ENCODE peak calls at places on chromosomes 13 and 19, in eight cellular contexts. B is psoas muscle, I is ascending aorta, Q is pancreas, E is left lung, L is hepatocyte, Z is tibial artery, M is fibroblast of lung. P is an unnamed sample.
A peak's percentile ranks its signal among the peaks of the same experiment; 100 is the strongest.

GRCh38 chr13:19961924-19962323 is 3.4 kb downstream of the ZMYM2 start:
- DNase-seq in B (no peak), I (no peak), Q (no peak), E (no peak), L (no peak), Z (no peak), M (no peak), P (no peak)

GRCh38 chr19:42528354-42529247 is at the start of gene CEACAM1:
- DNase-seq in B (no peak), I (no peak), Q (no peak), E (peak; percentile 85), L (peak; percentile 79), Z (no peak), M (no peak), P (peak; percentile 86)

GRCh38 chr13:26601669-26602068 is 44.2 kb downstream of the WASF3 start:
- DNase-seq in B (no peak), I (no peak), Q (no peak), E (no peak), L (no peak), Z (no peak), M (peak; percentile 22), P (no peak)

GRCh38 chr19:18710986-18711751 is 27.7 kb downstream of the CRTC1 start:
- DNase-seq in B (peak; percentile 77), I (no peak), Q (peak; percentile 36), E (no peak), L (no peak), Z (peak; percentile 81), M (peak; percentile 87), P (no peak)

GRCh38 chr13:37791699-37792098 is 77.9 kb downstream of the TRPC4 start:
- DNase-seq in B (no peak), I (no peak), Q (no peak), E (no peak), L (no peak), Z (no peak), M (no peak), P (no peak)

GRCh38 chr19:3453840-3454239 is 26.5 kb downstream of the SMIM24 start:
- DNase-seq in B (peak; percentile 64), I (no peak), Q (no peak), E (no peak), L (no peak), Z (no peak), M (no peak), P (no peak)

GRCh38 chr13:99258210-99258860 is at the start of gene GPR18:
- DNase-seq in B (no peak), I (no peak), Q (no peak), E (no peak), L (no peak), Z (no peak), M (peak; percentile 12), P (no peak)

GRCh38 chr13:47121092-47121763 is 224.4 kb upstream of the HTR2A start:
- DNase-seq in B (no peak), I (no peak), Q (no peak), E (no peak), L (no peak), Z (no peak), M (no peak), P (no peak)

GRCh38 chr13:31008400-31009115 is 76.1 kb downstream of the TEX26 start:
- DNase-seq in B (no peak), I (no peak), Q (no peak), E (no peak), L (no peak), Z (no peak), M (no peak), P (no peak)

DNA sequence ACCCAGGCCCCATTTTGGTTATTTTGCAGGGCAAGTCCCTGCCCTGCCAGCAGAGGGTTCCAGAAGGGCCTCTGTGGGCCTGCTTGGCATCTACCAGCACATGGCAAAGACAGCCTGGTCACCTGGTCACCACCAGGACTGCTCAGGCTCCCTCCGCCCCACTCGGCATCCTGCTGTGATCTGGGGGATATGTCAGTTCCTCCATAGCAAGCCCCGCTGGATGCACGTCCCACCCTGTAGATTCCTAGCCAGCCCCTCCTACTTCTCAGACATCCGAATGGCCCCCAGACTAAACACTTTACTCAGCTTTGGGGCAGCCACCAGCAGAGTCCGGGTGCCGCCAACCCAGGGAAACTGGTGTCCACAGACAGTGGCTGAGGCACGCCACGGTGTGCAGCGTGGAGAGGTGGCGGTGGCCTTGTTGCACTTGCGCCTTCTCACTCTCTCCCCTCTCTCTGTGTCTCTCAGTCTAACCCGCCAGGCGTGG is 31.8 kb upstream of the USE1 start:
- DNase-seq in B (no peak), I (no peak), Q (no peak), E (no peak), L (no peak), Z (no peak), M (no peak), P (no peak)
- H3K36me3 ChIP-seq in B (peaks cover 47% of the 10 kb centered on the region), I (peaks cover 79% of the 10 kb centered on the region), Q (no peaks in the 10 kb centered on the region), E (no peaks in the 10 kb centered on the region), L (no peaks in the 10 kb centered on the region), Z (peaks cover 99% of the 10 kb centered on the region), M (peaks cover 32% of the 10 kb centered on the region), P (no peaks in the 10 kb centered on the region)

GRCh38 chr19:39212377-39212742 is 8.3 kb upstream of the SYCN start:
- DNase-seq in B (no peak), I (no peak), Q (no peak), E (peak; percentile 80), L (no peak), Z (no peak), M (peak; percentile 11), P (peak; percentile 50)
- TF ChIP-seq CTCF in B (no peak), I (peak; percentile 6), Q (no peak), E (peak; percentile 41), L (peak; percentile 42), Z (no peak), M (peak; percentile 9), P (no peak)

GRCh38 chr19:15274477-15274876 is 42.2 kb upstream of the EPHX3 start:
- DNase-seq in B (peak; percentile 66), I (no peak), Q (no peak), E (no peak), L (no peak), Z (no peak), M (no peak), P (no peak)

GRCh38 chr19:15279326-15279904 is 47.2 kb upstream of the EPHX3 start:
- DNase-seq in B (no peak), I (no peak), Q (no peak), E (no peak), L (no peak), Z (no peak), M (no peak), P (no peak)

GRCh38 chr19:15280048-15280725 is 47.9 kb upstream of the EPHX3 start:
- DNase-seq in B (peak; percentile 88), I (no peak), Q (no peak), E (no peak), L (no peak), Z (peak; percentile 83), M (peak; percentile 88), P (no peak)

GRCh38 chr19:15280915-15281683 is 48.9 kb upstream of the EPHX3 start:
- DNase-seq in B (peak; percentile 95), I (no peak), Q (peak; percentile 70), E (peak; percentile 89), L (peak; percentile 81), Z (peak; percentile 92), M (peak; percentile 91), P (peak; percentile 79)

DNA sequence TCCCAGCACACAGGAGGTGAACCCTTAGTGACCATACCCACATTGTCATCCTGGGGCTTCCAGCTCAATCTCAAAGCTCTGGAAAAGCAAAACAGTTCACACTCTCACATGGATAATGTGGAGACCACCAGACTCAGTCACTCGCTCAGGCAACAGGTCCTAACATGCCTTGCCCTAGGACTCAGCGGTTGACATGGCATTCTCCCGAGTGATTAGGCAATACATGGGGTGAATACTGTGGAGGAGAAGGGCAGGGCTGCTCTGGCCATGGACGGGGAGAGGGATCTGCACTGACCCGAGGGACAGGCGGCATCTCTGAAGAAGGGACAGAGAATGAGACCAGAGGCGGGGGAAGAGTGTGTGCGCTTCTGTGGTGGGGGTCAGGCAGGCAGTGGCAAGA is 44.4 kb upstream of the EPHX3 start:
- DNase-seq in B (no peak), I (no peak), Q (no peak), E (no peak), L (no peak), Z (no peak), M (no peak), P (no peak)
- H3K4me1 ChIP-seq in B (peaks cover 92% of the 10 kb centered on the region), I (peaks cover 15% of the 10 kb centered on the region), Q (peaks cover 17% of the 10 kb centered on the region), E (peaks cover 32% of the 10 kb centered on the region), L (peaks cover 30% of the 10 kb centered on the region), Z (no peaks in the 10 kb centered on the region), M (peaks cover 23% of the 10 kb centered on the region), P (peaks cover 37% of the 10 kb centered on the region)

DNA sequence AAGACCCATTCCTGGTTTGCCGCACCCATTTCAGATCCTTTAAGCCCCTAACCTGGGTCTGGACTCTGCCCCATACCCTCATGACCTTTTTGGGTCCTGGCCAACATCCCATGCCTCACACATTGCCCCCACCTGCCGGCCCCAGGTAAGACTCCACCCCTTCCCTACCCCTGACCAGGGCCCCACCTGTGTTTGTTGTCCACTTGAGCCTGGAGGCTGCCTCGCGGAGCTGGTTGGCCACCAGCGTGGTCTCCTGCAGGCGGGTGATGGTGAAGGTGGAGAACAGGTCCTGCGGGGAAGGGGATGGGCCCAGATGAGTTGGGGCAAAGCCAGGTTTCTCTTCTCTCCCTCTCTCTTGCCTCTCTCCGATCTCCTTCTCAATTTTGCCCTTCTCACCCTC is 19.5 kb downstream of the MAN2B1 start:
- DNase-seq in B (no peak), I (no peak), Q (no peak), E (peak; percentile 41), L (no peak), Z (no peak), M (no peak), P (no peak)
- H3K36me3 ChIP-seq in B (peaks cover 12% of the 10 kb centered on the region), I (no peaks in the 10 kb centered on the region), Q (no peaks in the 10 kb centered on the region), E (no peaks in the 10 kb centered on the region), L (no peaks in the 10 kb centered on the region), Z (peaks cover 10% of the 10 kb centered on the region), M (no peaks in the 10 kb centered on the region), P (no peaks in the 10 kb centered on the region)

GRCh38 chr19:45428385-45429231 is 4.9 kb upstream of the ERCC1 start:
- DNase-seq in B (peak; percentile 92), I (no peak), Q (peak; percentile 28), E (peak; percentile 78), L (peak; percentile 81), Z (peak; percentile 92), M (peak; percentile 42), P (no peak)
- TF ChIP-seq CTCF in B (peak; percentile 50), I (peak; percentile 69), Q (no peak), E (no peak), L (peak; percentile 46), Z (peak; percentile 42), M (peak; percentile 39), P (no peak)

GRCh38 chr13:35988648-35989081 is 142.5 kb downstream of the DCLK1 start:
- DNase-seq in B (no peak), I (no peak), Q (no peak), E (no peak), L (no peak), Z (no peak), M (peak; percentile 94), P (no peak)

GRCh38 chr13:35984776-35985453 is 146.3 kb downstream of the DCLK1 start:
- DNase-seq in B (no peak), I (no peak), Q (no peak), E (no peak), L (peak; percentile 22), Z (no peak), M (no peak), P (no peak)

GRCh38 chr13:35987572-35988513 is 143.3 kb downstream of the DCLK1 start:
- DNase-seq in B (no peak), I (no peak), Q (peak; percentile 21), E (peak; percentile 84), L (no peak), Z (no peak), M (no peak), P (no peak)

GRCh38 chr13:35983206-35983605 is 148.0 kb downstream of the DCLK1 start:
- DNase-seq in B (no peak), I (no peak), Q (no peak), E (no peak), L (no peak), Z (no peak), M (no peak), P (no peak)

GRCh38 chr13:35984287-35984686 is 146.9 kb downstream of the DCLK1 start:
- DNase-seq in B (no peak), I (no peak), Q (no peak), E (no peak), L (no peak), Z (no peak), M (no peak), P (no peak)
- H3K4me1 ChIP-seq in B (no peaks in the 10 kb centered on the region), I (no peaks in the 10 kb centered on the region), Q (no peaks in the 10 kb centered on the region), E (no peaks in the 10 kb centered on the region), L (no peaks in the 10 kb centered on the region), Z (no peaks in the 10 kb centered on the region), M (peaks cover 1% of the 10 kb centered on the region), P (no peaks in the 10 kb centered on the region)

P was measured in mucosa of descending colon.